ENCODE peak calls at places on chromosomes 5 and 9, in six cellular contexts. J is WERI-Rb-1, Z is cardiac muscle cell, E is stomach, F is uterus, W is progenitor cell of endocrine pancreas. S is an unnamed sample.

GRCh38 chr9:79877943-79878612 is 306.3 kb downstream of the TLE4 start:
- DNase-seq in J (no peak), Z (no peak), E (no peak), F (no peak), W (no peak), S (no peak)

GRCh38 chr5:96336351-96336985 is 96.6 kb downstream of the PCSK1 start:
- DNase-seq in J (peak), Z (peak), E (peak), F (peak), W (peak), S (peak)

GRCh38 chr5:11801061-11801460 is 103.2 kb downstream of the CTNND2 start:
- DNase-seq in J (no peak), Z (no peak), E (no peak), F (no peak), W (no peak), S (no peak)

GRCh38 chr5:115855959-115856358 is 14.2 kb downstream of the AP3S1 start:
- DNase-seq in J (no peak), Z (peak), E (no peak), F (no peak), W (no peak), S (no peak)

GRCh38 chr9:18268381-18268780 is 205.6 kb upstream of the ADAMTSL1 start:
- DNase-seq in J (no peak), Z (peak), E (no peak), F (no peak), W (no peak), S (no peak)

GRCh38 chr5:1362242-1363015 is 17.5 kb upstream of the CLPTM1L start:
- DNase-seq in J (no peak), Z (no peak), E (no peak), F (no peak), W (no peak), S (no peak)

GRCh38 chr9:93814561-93814960 is 140.6 kb downstream of the BARX1 start:
- DNase-seq in J (no peak), Z (no peak), E (no peak), F (no peak), W (no peak), S (no peak)

GRCh38 chr5:100406640-100407039 is 128.5 kb upstream of the FAM174A start:
- DNase-seq in J (no peak), Z (no peak), E (no peak), F (no peak), W (no peak), S (no peak)

GRCh38 chr5:52725781-52726180 is 61.9 kb upstream of the ITGA1 start:
- DNase-seq in J (no peak), Z (no peak), E (no peak), F (peak), W (no peak), S (no peak)

GRCh38 chr5:177357459-177358332 is at the start of gene RGS14:
- DNase-seq in J (no peak), Z (peak), E (peak), F (no peak), W (no peak), S (no peak)

GRCh38 chr9:73845954-73846690 is 651.0 kb upstream of the RORB start:
- DNase-seq in J (no peak), Z (no peak), E (no peak), F (no peak), W (no peak), S (no peak)

GRCh38 chr5:79562351-79563246 is 48.7 kb upstream of the HOMER1 start:
- DNase-seq in J (no peak), Z (peak), E (no peak), F (no peak), W (no peak), S (no peak)

GRCh38 chr9:82109626-82110025 is 121.1 kb downstream of the SPATA31D1 start:
- DNase-seq in J (no peak), Z (no peak), E (no peak), F (no peak), W (no peak), S (no peak)

GRCh38 chr5:17143335-17143734 is 74.1 kb upstream of the BASP1 start:
- DNase-seq in J (no peak), Z (no peak), E (no peak), F (no peak), W (no peak), S (no peak)

GRCh38 chr5:73182282-73182681 is 9.3 kb downstream of the TMEM174 start:
- DNase-seq in J (no peak), Z (no peak), E (no peak), F (no peak), W (no peak), S (no peak)

GRCh38 chr9:89952401-89952800 is 347.6 kb downstream of the GADD45G start:
- DNase-seq in J (no peak), Z (peak), E (no peak), F (no peak), W (no peak), S (no peak)

GRCh38 chr5:180639743-180640300 is 9.6 kb downstream of the FLT4 start:
- DNase-seq in J (no peak), Z (no peak), E (no peak), F (peak), W (no peak), S (peak)

GRCh38 chr5:143705416-143705815 is 106.5 kb upstream of the HMHB1 start:
- DNase-seq in J (no peak), Z (no peak), E (no peak), F (no peak), W (no peak), S (no peak)

GRCh38 chr5:67144183-67144639 is 52.4 kb downstream of the CD180 start:
- DNase-seq in J (no peak), Z (no peak), E (no peak), F (no peak), W (no peak), S (no peak)

GRCh38 chr5:556909-557441 is 32.7 kb upstream of the SLC9A3 start:
- DNase-seq in J (peak), Z (no peak), E (peak), F (no peak), W (peak), S (no peak)

GRCh38 chr9:15370496-15371464 is 51.9 kb upstream of the SNAPC3 start:
- DNase-seq in J (no peak), Z (peak), E (no peak), F (no peak), W (no peak), S (peak)

GRCh38 chr5:177473461-177473991 is at the start of gene DBN1:
- DNase-seq in J (peak), Z (peak), E (peak), F (no peak), W (peak), S (peak)

GRCh38 chr9:134869554-134870310 is 10.9 kb upstream of the FCN2 start:
- DNase-seq in J (peak), Z (no peak), E (no peak), F (no peak), W (no peak), S (no peak)

GRCh38 chr5:154756203-154756870 is 1.2 kb downstream of the LARP1 start:
- DNase-seq in J (peak), Z (peak), E (peak), F (peak), W (peak), S (peak)

GRCh38 chr5:154753792-154754191 is 1.4 kb upstream of the LARP1 start:
- DNase-seq in J (no peak), Z (peak), E (peak), F (peak), W (no peak), S (no peak)

GRCh38 chr5:154756871-154757646 is 1.9 kb downstream of the LARP1 start:
- DNase-seq in J (peak), Z (peak), E (peak), F (peak), W (no peak), S (peak)

GRCh38 chr5:154755361-154756202 is at the start of gene LARP1:
- DNase-seq in J (peak), Z (peak), E (peak), F (no peak), W (peak), S (peak)

DNA sequence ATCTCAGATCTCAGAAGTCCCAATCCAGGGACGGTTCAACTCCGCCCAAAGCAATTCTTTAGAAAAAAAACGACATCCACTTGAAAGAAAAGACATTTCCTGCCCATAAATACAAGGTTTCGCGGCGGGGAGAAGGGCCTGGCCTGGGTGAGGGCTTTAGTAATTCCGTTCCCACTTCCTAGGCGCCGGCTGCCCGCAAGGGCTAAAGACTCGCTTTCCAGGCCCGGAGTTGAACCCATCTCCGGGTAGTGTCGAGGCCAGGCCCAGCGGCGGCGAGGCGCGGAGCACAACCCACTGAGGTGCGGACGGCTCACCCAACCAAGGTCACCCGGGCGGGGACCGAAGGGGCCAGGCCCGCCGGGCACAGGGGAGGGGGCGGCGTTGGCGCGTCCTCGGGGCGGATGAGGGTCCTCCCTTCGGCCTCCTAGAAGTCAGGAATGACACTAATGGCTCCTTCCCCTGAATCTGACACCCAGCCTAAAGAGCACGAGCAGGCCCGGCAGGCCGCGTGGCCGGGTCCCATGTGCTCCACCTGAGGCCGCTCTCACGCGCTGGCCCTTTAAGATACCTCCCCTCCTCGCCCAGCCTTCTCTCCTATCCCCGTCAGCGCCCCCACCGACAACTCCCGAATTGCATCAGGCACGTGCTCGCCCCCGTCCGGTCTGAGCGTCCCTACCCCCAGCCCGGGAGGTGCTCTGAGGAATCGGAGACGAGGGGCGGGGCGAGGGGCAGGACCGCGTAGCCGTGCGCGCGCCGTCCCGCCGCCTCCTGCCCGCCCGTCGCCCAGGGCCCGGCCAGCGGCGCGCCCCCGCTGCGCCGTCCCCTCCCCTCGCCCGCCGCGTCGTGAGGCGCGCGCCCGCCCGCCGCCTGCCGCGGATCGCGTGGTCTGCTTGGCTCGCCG is 467 bp upstream of the LARP1 start:
- DNase-seq in J (peak), Z (peak), E (peak), F (peak), W (peak), S (peak)
- TF ChIP-seq CTCF in J (peak), Z (peak), E (no peak), F (peak), W (peak), S (peak)

DNA sequence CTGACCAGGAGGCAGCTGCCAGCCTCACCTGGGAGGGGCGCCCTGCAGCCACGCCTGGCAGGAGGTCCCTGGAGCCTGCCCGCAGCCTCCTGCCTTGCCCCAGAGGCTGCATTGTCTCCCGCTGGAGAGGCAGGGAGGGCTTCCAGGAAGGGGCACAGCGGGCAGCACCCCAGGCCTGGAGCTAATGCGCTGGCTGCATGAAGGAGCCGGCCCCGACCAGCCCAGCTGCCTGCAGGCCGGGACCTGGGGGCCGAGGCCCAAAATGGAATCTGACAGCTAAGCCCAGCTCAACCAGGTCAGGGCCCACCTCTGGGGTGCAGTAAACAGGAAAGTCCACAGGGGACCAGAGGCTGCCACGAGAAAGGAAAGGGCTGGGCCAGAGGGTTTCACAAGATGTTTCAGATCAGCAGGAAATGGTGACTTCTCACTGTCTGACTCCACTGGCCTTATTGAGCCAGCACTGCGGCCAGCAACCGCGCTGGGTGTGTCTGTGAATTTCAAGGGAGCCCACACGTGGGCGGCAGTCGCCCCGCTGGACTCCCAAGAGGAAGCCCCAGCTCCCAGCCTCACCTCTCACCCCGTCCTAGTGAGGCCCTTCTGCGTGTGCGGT is 18.6 kb upstream of the NOTCH1 start:
- DNase-seq in J (no peak), Z (peak), E (peak), F (peak), W (no peak), S (no peak)
- TF ChIP-seq CTCF in J (peak), Z (peak), E (no peak), F (peak), W (no peak), S (no peak)

DNA sequence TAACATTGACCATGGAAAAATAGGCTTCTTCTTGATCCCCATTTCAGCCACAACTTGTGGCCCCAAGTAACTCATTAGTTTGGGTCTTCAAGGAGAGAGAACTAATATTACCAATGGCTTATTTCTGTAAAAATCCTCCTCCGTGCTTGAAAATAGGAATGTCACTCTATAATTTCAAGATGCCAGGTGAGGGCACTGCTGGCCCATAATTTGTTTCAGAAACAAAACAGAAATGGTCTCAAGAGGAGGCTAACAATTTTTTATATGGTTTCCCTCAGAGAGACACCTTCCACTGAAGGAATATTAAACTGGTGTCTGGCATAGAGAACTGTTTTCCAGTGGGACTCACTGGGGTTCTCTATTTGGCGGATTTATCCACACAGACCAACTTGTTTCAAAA is 437.0 kb upstream of the TRPC7 start:
- DNase-seq in J (no peak), Z (peak), E (no peak), F (no peak), W (no peak), S (no peak)
- TF ChIP-seq CTCF in J (peak), Z (peak), E (no peak), F (no peak), W (peak), S (no peak)

GRCh38 chr9:131673068-131673467 is 66.8 kb downstream of the RAPGEF1 start:
- DNase-seq in J (no peak), Z (no peak), E (no peak), F (no peak), W (no peak), S (no peak)

GRCh38 chr9:131670247-131670681 is 69.6 kb downstream of the RAPGEF1 start:
- DNase-seq in J (no peak), Z (no peak), E (no peak), F (peak), W (no peak), S (no peak)

GRCh38 chr9:131669234-131670172 is 70.4 kb downstream of the RAPGEF1 start:
- DNase-seq in J (no peak), Z (peak), E (no peak), F (no peak), W (no peak), S (no peak)

GRCh38 chr9:131672451-131672850 is 67.4 kb downstream of the RAPGEF1 start:
- DNase-seq in J (no peak), Z (no peak), E (no peak), F (peak), W (no peak), S (no peak)

GRCh38 chr9:131671150-131671549 is 68.7 kb downstream of the RAPGEF1 start:
- DNase-seq in J (no peak), Z (no peak), E (no peak), F (no peak), W (no peak), S (no peak)
- TF ChIP-seq CTCF in J (no peak), Z (no peak), E (no peak), F (no peak), W (no peak), S (no peak)

GRCh38 chr5:74469234-74469972 is 171.1 kb downstream of the ENC1 start:
- DNase-seq in J (no peak), Z (no peak), E (no peak), F (no peak), W (no peak), S (no peak)
- TF ChIP-seq CTCF in J (no peak), Z (no peak), E (no peak), F (no peak), W (no peak), S (no peak)

GRCh38 chr5:76953551-76954382 is 922 bp downstream of the CRHBP start:
- DNase-seq in J (no peak), Z (peak), E (no peak), F (no peak), W (peak), S (peak)
- TF ChIP-seq CTCF in J (peak), Z (no peak), E (no peak), F (no peak), W (peak), S (no peak)

S was measured in glutamatergic neuron.